ENCODE peak calls at places on chromosomes 5 and 9, in eight cellular contexts. I, V, Y, R, W, M, C and D are unnamed samples.

GRCh38 chr5:159178978-159179377 is 30.4 kb downstream of the RNF145 start:
- DNase-seq in C (peak), W (peak), R (no peak), Y (no peak), V (peak), M (no peak), I (peak), D (peak)

GRCh38 chr5:129460951-129461815 is 1.1 kb downstream of the ADAMTS19 start:
- DNase-seq in C (peak), I (peak), V (no peak), W (no peak), R (no peak), M (peak), Y (peak), D (no peak)

GRCh38 chr9:13865869-13866268 is 448.1 kb downstream of the NFIB start:
- DNase-seq in Y (no peak), R (no peak), V (peak), W (no peak), C (peak), M (no peak), I (peak), D (no peak)

GRCh38 chr5:13503017-13503416 is 441.5 kb downstream of the DNAH5 start:
- DNase-seq in C (no peak), R (no peak), W (no peak), M (no peak), Y (no peak), V (no peak), I (no peak), D (no peak)

GRCh38 chr5:58988938-58989337 is 406.1 kb downstream of the RAB3C start:
- DNase-seq in V (no peak), R (no peak), I (no peak), M (no peak), Y (no peak), W (no peak), C (no peak), D (no peak)

GRCh38 chr5:8981496-8981895 is 564.4 kb downstream of the SEMA5A start:
- DNase-seq in R (no peak), V (peak), C (peak), M (no peak), W (peak), I (peak), Y (no peak), D (no peak)

GRCh38 chr5:163005949-163006348 is 431.4 kb upstream of the CCNG1 start:
- DNase-seq in I (no peak), Y (no peak), M (no peak), W (no peak), C (no peak), V (peak), R (no peak), D (no peak)

GRCh38 chr5:93620487-93621339 is 37.7 kb downstream of the NR2F1 start:
- DNase-seq in Y (peak), V (peak), M (peak), I (peak), W (no peak), R (no peak), C (peak), D (peak)

GRCh38 chr9:124743686-124744348 is 27.3 kb downstream of the NR6A1 start:
- DNase-seq in C (no peak), Y (no peak), W (no peak), R (no peak), M (no peak), V (no peak), I (peak), D (peak)

GRCh38 chr5:44875661-44876250 is 67.0 kb downstream of the MRPS30 start:
- DNase-seq in C (no peak), Y (no peak), R (no peak), I (peak), M (no peak), V (peak), W (peak), D (no peak)

GRCh38 chr5:120096413-120096812 is 367.7 kb upstream of the PRR16 start:
- DNase-seq in W (no peak), I (peak), M (no peak), Y (no peak), R (no peak), C (peak), V (peak), D (peak)

GRCh38 chr9:122350577-122351355 is 20.1 kb upstream of the PTGS1 start:
- DNase-seq in M (peak), R (no peak), C (peak), I (peak), V (peak), Y (peak), W (peak), D (peak)

GRCh38 chr5:58076473-58077257 is 383.2 kb downstream of the PLK2 start:
- DNase-seq in Y (no peak), R (no peak), W (no peak), I (no peak), M (no peak), C (peak), V (no peak), D (no peak)

GRCh38 chr5:3594514-3595101 is 1.0 kb upstream of the IRX1 start:
- DNase-seq in R (no peak), I (peak), W (no peak), Y (peak), C (no peak), M (no peak), V (peak), D (no peak)

GRCh38 chr9:136587145-136587943 is 41.5 kb upstream of the NOTCH1 start:
- DNase-seq in W (no peak), R (no peak), Y (peak), V (no peak), C (peak), I (peak), M (peak), D (no peak)

GRCh38 chr5:77670526-77670925 is 32.0 kb upstream of the OTP start:
- DNase-seq in V (no peak), M (no peak), Y (no peak), C (no peak), I (no peak), R (no peak), W (no peak), D (no peak)

GRCh38 chr5:33850100-33850594 is 41.6 kb downstream of the ADAMTS12 start:
- DNase-seq in M (no peak), R (no peak), W (no peak), Y (no peak), V (peak), I (peak), C (peak), D (peak)

GRCh38 chr9:131028221-131028884 is 19.4 kb downstream of the LAMC3 start:
- DNase-seq in W (no peak), C (no peak), I (no peak), M (no peak), R (no peak), V (no peak), Y (no peak), D (no peak)

GRCh38 chr9:68678430-68678829 is 26.6 kb upstream of the PIP5K1B start:
- DNase-seq in Y (peak), W (no peak), M (no peak), C (peak), I (no peak), R (no peak), V (peak), D (no peak)

GRCh38 chr9:132486706-132487350 is 76.8 kb downstream of the CFAP77 start:
- DNase-seq in V (no peak), R (no peak), Y (peak), C (no peak), M (no peak), I (no peak), W (no peak), D (no peak)

DNA sequence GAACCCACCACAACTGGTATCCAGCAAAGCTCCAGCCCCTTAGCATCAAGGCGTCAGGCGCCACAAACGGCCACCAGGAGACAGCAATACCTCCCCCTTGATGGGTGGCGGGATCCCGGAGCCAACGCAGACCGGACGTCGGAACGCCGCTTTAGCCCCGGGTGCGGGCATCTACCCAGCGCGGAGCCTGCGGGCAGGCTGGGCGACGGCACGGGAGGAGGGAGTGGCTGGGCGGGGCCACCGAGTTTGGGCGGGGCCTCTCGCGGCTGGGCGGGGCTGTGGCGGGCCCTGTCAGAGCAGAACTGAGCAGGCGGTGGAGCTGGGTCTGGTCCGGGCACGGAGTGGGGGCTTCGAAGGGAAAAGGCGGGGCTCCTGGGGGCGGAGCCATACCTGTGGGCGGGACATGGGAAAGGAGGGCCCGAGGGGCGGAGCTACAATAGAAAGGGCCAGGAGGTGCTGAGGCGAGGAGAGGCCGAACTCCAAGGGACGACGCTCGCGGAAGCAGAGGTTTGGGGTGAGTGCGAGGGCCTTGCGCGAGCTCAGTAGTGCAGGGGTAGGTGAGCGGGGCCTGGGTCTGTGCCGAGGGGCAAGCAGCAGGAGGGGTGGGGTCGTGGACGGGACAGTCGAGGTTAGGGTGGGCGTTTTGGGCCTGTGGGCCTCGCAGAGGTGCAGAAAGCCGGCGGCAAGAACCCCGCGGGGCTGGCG is 40.2 kb upstream of the GARNL3 start:
- DNase-seq in W (no peak), R (peak), C (peak), Y (peak), V (peak), I (peak), M (peak), D (peak)
- TF ChIP-seq CTCF in W (no peak), R (no peak), C (peak), Y (no peak), V (no peak), I (no peak), M (peak), D (peak)

DNA sequence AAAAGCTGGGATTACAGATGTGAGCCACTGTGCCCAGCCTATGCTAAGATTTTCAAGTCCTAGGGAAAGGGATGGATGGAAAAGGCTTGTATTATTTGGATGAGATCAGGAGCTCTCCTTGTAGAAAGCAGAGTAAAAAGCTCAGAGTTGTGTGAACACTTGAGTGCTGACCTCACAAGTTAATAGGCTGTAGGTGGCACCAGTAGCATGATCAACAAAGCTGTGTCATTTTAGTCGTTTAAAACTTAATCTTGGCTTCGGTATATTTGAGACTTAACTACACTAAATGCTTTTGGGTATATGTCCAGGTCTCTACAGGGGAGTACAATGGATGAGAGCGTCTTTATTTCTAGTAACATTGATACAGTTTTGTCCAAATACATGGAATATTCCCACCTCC is 264.2 kb downstream of the TMEM38B start:
- DNase-seq in C (no peak), Y (no peak), R (no peak), V (no peak), W (no peak), M (no peak), I (no peak), D (no peak)
- TF ChIP-seq CTCF in C (no peak), Y (no peak), R (no peak), V (no peak), W (no peak), M (no peak), I (no peak), D (no peak)

GRCh38 chr9:88590558-88591146 is 55.7 kb downstream of the NXNL2 start:
- DNase-seq in W (no peak), R (no peak), C (no peak), V (peak), M (no peak), I (no peak), Y (no peak), D (no peak)
- TF ChIP-seq CTCF in W (no peak), R (no peak), C (no peak), V (no peak), M (no peak), I (no peak), Y (no peak), D (peak)

DNA sequence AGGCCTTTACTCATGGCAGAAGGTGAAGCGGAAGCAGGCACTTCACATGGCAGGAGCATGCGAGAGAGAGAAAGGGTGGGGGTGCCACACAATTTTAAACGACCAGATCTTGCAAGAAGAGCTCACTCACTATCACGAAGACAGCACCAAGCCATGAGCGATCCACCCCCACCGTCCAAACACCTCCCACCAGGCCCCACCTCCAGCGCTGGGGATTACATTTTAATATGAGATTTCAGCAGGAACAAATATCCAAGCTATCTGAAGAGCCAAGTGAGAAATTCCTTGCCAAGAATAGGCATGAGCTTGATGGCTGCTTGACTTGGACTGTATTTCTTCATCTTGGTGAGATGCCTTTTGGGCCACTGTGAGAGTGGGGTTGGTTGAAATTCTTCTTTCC is 88.0 kb downstream of the PDZD2 start:
- DNase-seq in V (no peak), W (no peak), Y (no peak), M (no peak), I (no peak), R (no peak), C (no peak), D (no peak)
- TF ChIP-seq CTCF in V (no peak), W (no peak), Y (no peak), M (no peak), I (no peak), R (no peak), C (no peak), D (no peak)

GRCh38 chr9:23288545-23288944 is 537.5 kb downstream of the ELAVL2 start:
- DNase-seq in R (no peak), M (no peak), I (no peak), V (no peak), Y (no peak), C (no peak), W (no peak), D (no peak)
- TF ChIP-seq CTCF in R (no peak), M (no peak), I (no peak), V (no peak), Y (no peak), C (no peak), W (no peak), D (no peak)

GRCh38 chr9:79236466-79236865 is 335.3 kb upstream of the TLE4 start:
- DNase-seq in Y (no peak), R (no peak), W (no peak), C (no peak), V (peak), I (peak), M (no peak), D (no peak)

GRCh38 chr9:79237861-79238260 is 333.9 kb upstream of the TLE4 start:
- DNase-seq in W (no peak), V (no peak), M (no peak), Y (no peak), I (no peak), C (no peak), R (no peak), D (no peak)

GRCh38 chr9:79233542-79233941 is 338.2 kb upstream of the TLE4 start:
- DNase-seq in V (peak), M (no peak), Y (no peak), W (no peak), I (peak), R (no peak), C (peak), D (peak)
- TF ChIP-seq CTCF in V (peak), M (peak), Y (no peak), W (peak), I (peak), R (peak), C (peak), D (peak)

DNA sequence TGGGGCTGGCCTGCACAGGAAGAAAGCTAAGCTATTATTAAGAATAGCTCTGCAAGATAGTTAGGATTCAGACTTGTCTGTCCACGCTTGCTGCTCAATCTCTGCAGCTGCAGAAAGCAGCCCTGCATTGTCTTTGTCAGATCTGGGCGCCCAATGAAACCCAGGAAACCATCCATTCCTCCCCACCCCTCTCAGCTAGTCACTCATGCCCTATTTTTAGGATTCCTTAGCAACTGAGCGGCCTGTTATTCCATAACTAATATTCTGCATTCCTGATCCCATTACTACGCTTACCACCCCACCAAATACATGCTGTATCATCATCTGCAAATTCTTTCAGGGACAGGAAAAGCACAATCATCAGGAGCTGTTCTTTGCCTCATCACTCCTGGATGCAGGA is 52.9 kb upstream of the APC start:
- DNase-seq in C (peak), Y (no peak), M (peak), R (no peak), W (no peak), I (peak), V (no peak), D (peak)
- TF ChIP-seq CTCF in C (no peak), Y (no peak), M (no peak), R (no peak), W (no peak), I (no peak), V (no peak), D (no peak)

GRCh38 chr9:97491216-97491999 is 10.1 kb upstream of the TMOD1 start:
- DNase-seq in Y (no peak), I (no peak), W (no peak), M (no peak), C (no peak), V (no peak), R (no peak), D (no peak)

GRCh38 chr9:97487880-97488279 is 13.6 kb upstream of the TMOD1 start:
- DNase-seq in V (no peak), W (no peak), I (no peak), M (no peak), Y (no peak), R (no peak), C (no peak), D (no peak)

GRCh38 chr9:97484134-97484533 is 17.3 kb upstream of the TMOD1 start:
- DNase-seq in Y (no peak), I (no peak), M (no peak), R (no peak), V (no peak), C (no peak), W (no peak), D (no peak)

DNA sequence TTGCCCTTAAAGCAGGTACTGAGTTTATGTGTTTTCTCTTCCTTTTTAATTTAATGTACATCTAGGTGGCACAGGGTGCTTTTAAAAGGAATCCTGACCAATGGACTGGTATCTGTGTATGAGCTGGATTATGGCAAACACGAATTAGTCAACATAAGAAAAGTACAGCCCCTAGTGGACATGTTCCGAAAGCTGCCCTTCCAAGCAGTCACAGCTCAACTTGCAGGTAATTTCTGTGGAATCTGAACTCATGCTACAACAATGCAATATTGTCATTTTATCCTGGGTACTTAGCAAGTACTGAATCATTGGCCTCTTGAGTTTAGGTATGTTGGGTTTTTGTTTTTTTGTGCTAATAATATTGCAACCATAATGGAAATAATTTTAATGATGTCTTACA is 14.4 kb upstream of the TMOD1 start:
- DNase-seq in R (no peak), C (no peak), W (no peak), V (peak), Y (no peak), I (no peak), M (no peak), D (peak)
- TF ChIP-seq CTCF in R (no peak), C (peak), W (peak), V (peak), Y (peak), I (peak), M (peak), D (peak)

GRCh38 chr5:170861855-170862766 is at the start of gene RANBP17:
- DNase-seq in C (peak), M (peak), R (no peak), Y (peak), V (peak), I (peak), W (no peak), D (peak)
- TF ChIP-seq CTCF in C (no peak), M (no peak), R (no peak), Y (no peak), V (peak), I (no peak), W (no peak), D (peak)